ENCODE peak calls at places on chromosomes 11 and 22, in ten cellular contexts. One of them, this sample, is unnamed.

GRCh38 chr22:36326178-36327161 is 61.3 kb downstream of the MYH9 start:
- DNase-seq in G401: no peak
- DNase-seq in RPMI7951: no peak
- DNase-seq in ecto neural progenitor cell: no peak
- DNase-seq in NCI-H460: no peak
- DNase-seq in activated T-cell treated with anti-CD3 and anti-CD28 coated beads, Interleukin-2, amount 50 U/mL, for 1 hour: no peak
- DNase-seq in germinal center: no peak
- DNase-seq in osteoblast: peak
- DNase-seq in nucleus accumbens: no peak
- DNase-seq in NCI-H345: no peak
- DNase-seq in this sample: no peak

GRCh38 chr11:13701506-13701905 is 33.0 kb downstream of the FAR1 start:
- DNase-seq in G401: peak
- DNase-seq in RPMI7951: no peak
- DNase-seq in ecto neural progenitor cell: no peak
- DNase-seq in NCI-H460: no peak
- DNase-seq in activated T-cell treated with anti-CD3 and anti-CD28 coated beads, Interleukin-2, amount 50 U/mL, for 1 hour: no peak
- DNase-seq in germinal center: no peak
- DNase-seq in osteoblast: no peak
- DNase-seq in nucleus accumbens: no peak
- DNase-seq in NCI-H345: no peak
- DNase-seq in this sample: no peak

GRCh38 chr22:26169312-26170111 is at the start of gene SEZ6L:
- DNase-seq in G401: peak
- DNase-seq in RPMI7951: no peak
- DNase-seq in ecto neural progenitor cell: peak
- DNase-seq in NCI-H460: no peak
- DNase-seq in activated T-cell treated with anti-CD3 and anti-CD28 coated beads, Interleukin-2, amount 50 U/mL, for 1 hour: no peak
- DNase-seq in germinal center: peak
- DNase-seq in osteoblast: no peak
- DNase-seq in nucleus accumbens: no peak
- DNase-seq in NCI-H345: peak
- DNase-seq in this sample: no peak

GRCh38 chr22:50470491-50470890 is 4.3 kb downstream of the SBF1 start:
- DNase-seq in G401: no peak
- DNase-seq in RPMI7951: no peak
- DNase-seq in ecto neural progenitor cell: no peak
- DNase-seq in NCI-H460: no peak
- DNase-seq in activated T-cell treated with anti-CD3 and anti-CD28 coated beads, Interleukin-2, amount 50 U/mL, for 1 hour: no peak
- DNase-seq in germinal center: peak
- DNase-seq in osteoblast: no peak
- DNase-seq in nucleus accumbens: no peak
- DNase-seq in NCI-H345: no peak
- DNase-seq in this sample: no peak

GRCh38 chr11:47908198-47908597 is 60.0 kb upstream of the NUP160 start:
- DNase-seq in G401: no peak
- DNase-seq in RPMI7951: peak
- DNase-seq in ecto neural progenitor cell: no peak
- DNase-seq in NCI-H460: no peak
- DNase-seq in activated T-cell treated with anti-CD3 and anti-CD28 coated beads, Interleukin-2, amount 50 U/mL, for 1 hour: no peak
- DNase-seq in germinal center: no peak
- DNase-seq in osteoblast: no peak
- DNase-seq in nucleus accumbens: no peak
- DNase-seq in NCI-H345: no peak
- DNase-seq in this sample: no peak

GRCh38 chr11:98061858-98062257 is 958.9 kb upstream of the CNTN5 start:
- DNase-seq in G401: no peak
- DNase-seq in RPMI7951: no peak
- DNase-seq in ecto neural progenitor cell: no peak
- DNase-seq in NCI-H460: no peak
- DNase-seq in activated T-cell treated with anti-CD3 and anti-CD28 coated beads, Interleukin-2, amount 50 U/mL, for 1 hour: no peak
- DNase-seq in germinal center: no peak
- DNase-seq in osteoblast: no peak
- DNase-seq in nucleus accumbens: no peak
- DNase-seq in NCI-H345: no peak
- DNase-seq in this sample: no peak

GRCh38 chr22:37741312-37741795 is 44.5 kb downstream of the TRIOBP start:
- DNase-seq in G401: no peak
- DNase-seq in RPMI7951: peak
- DNase-seq in ecto neural progenitor cell: peak
- DNase-seq in NCI-H460: no peak
- DNase-seq in activated T-cell treated with anti-CD3 and anti-CD28 coated beads, Interleukin-2, amount 50 U/mL, for 1 hour: no peak
- DNase-seq in germinal center: no peak
- DNase-seq in osteoblast: peak
- DNase-seq in nucleus accumbens: no peak
- DNase-seq in NCI-H345: peak
- DNase-seq in this sample: peak

GRCh38 chr11:126680109-126680508 is 320.5 kb downstream of the KIRREL3 start:
- DNase-seq in G401: no peak
- DNase-seq in RPMI7951: peak
- DNase-seq in ecto neural progenitor cell: no peak
- DNase-seq in NCI-H460: no peak
- DNase-seq in activated T-cell treated with anti-CD3 and anti-CD28 coated beads, Interleukin-2, amount 50 U/mL, for 1 hour: no peak
- DNase-seq in germinal center: no peak
- DNase-seq in osteoblast: no peak
- DNase-seq in nucleus accumbens: no peak
- DNase-seq in NCI-H345: peak
- DNase-seq in this sample: no peak

GRCh38 chr11:33804471-33804870 is 30.2 kb upstream of the FBXO3 start:
- DNase-seq in G401: no peak
- DNase-seq in RPMI7951: no peak
- DNase-seq in ecto neural progenitor cell: no peak
- DNase-seq in NCI-H460: no peak
- DNase-seq in activated T-cell treated with anti-CD3 and anti-CD28 coated beads, Interleukin-2, amount 50 U/mL, for 1 hour: no peak
- DNase-seq in germinal center: no peak
- DNase-seq in osteoblast: no peak
- DNase-seq in nucleus accumbens: no peak
- DNase-seq in NCI-H345: peak
- DNase-seq in this sample: no peak

GRCh38 chr11:130313383-130314183 is 1.1 kb downstream of the ZBTB44 start:
- DNase-seq in G401: peak
- DNase-seq in RPMI7951: no peak
- DNase-seq in ecto neural progenitor cell: no peak
- DNase-seq in NCI-H460: no peak
- DNase-seq in activated T-cell treated with anti-CD3 and anti-CD28 coated beads, Interleukin-2, amount 50 U/mL, for 1 hour: no peak
- DNase-seq in germinal center: no peak
- DNase-seq in osteoblast: peak
- DNase-seq in nucleus accumbens: no peak
- DNase-seq in NCI-H345: peak
- DNase-seq in this sample: no peak

GRCh38 chr11:64492561-64492960 is 98.5 kb upstream of the SLC22A12 start:
- DNase-seq in G401: no peak
- DNase-seq in RPMI7951: no peak
- DNase-seq in ecto neural progenitor cell: no peak
- DNase-seq in NCI-H460: no peak
- DNase-seq in activated T-cell treated with anti-CD3 and anti-CD28 coated beads, Interleukin-2, amount 50 U/mL, for 1 hour: no peak
- DNase-seq in germinal center: no peak
- DNase-seq in osteoblast: no peak
- DNase-seq in nucleus accumbens: no peak
- DNase-seq in NCI-H345: no peak
- DNase-seq in this sample: no peak

GRCh38 chr22:19755145-19755710 is 5.3 kb upstream of the TBX1 start:
- DNase-seq in G401: no peak
- DNase-seq in RPMI7951: no peak
- DNase-seq in ecto neural progenitor cell: no peak
- DNase-seq in NCI-H460: no peak
- DNase-seq in activated T-cell treated with anti-CD3 and anti-CD28 coated beads, Interleukin-2, amount 50 U/mL, for 1 hour: no peak
- DNase-seq in germinal center: no peak
- DNase-seq in osteoblast: no peak
- DNase-seq in nucleus accumbens: no peak
- DNase-seq in NCI-H345: no peak
- DNase-seq in this sample: no peak

GRCh38 chr11:12629601-12630313 is 44.5 kb upstream of the TEAD1 start:
- DNase-seq in G401: no peak
- DNase-seq in RPMI7951: peak
- DNase-seq in ecto neural progenitor cell: no peak
- DNase-seq in NCI-H460: no peak
- DNase-seq in activated T-cell treated with anti-CD3 and anti-CD28 coated beads, Interleukin-2, amount 50 U/mL, for 1 hour: no peak
- DNase-seq in germinal center: no peak
- DNase-seq in osteoblast: peak
- DNase-seq in nucleus accumbens: no peak
- DNase-seq in NCI-H345: no peak
- DNase-seq in this sample: no peak